ENCODE peak calls at places on chromosomes 11 and 22, in eight cellular contexts. H is fibroblast of mammary gland; W is NCI-H774; U is HEK293T; O is T-cell; N is naive thymus-derived CD8-positive, alpha-beta T cell; D is AG08395; L is stimulated activated naive CD8-positive, alpha-beta T cell treated with anti-CD3 and anti-CD28 coated beads, Interleukin-15, amount 100 ng/mL, for 72 hours. V is an unnamed sample.

GRCh38 chr11:101096036-101096704 is 33.4 kb downstream of the PGR start:
- DNase-seq in H (peak), D (no peak), N (no peak), W (no peak), U (no peak), L (no peak), O (no peak), V (no peak)

GRCh38 chr11:9060700-9061111 is 30.7 kb downstream of the SCUBE2 start:
- DNase-seq in H (peak), O (no peak), U (peak), L (peak), W (no peak), N (no peak), D (no peak), V (no peak)

GRCh38 chr11:94058630-94059029 is 37.5 kb downstream of the HEPHL1 start:
- DNase-seq in H (no peak), U (no peak), L (no peak), W (no peak), D (no peak), N (no peak), O (no peak), V (no peak)

GRCh38 chr11:64803846-64804345 is 882 bp upstream of the MAP4K2 start:
- DNase-seq in D (no peak), L (no peak), O (no peak), U (no peak), W (peak), H (no peak), N (no peak), V (no peak)

GRCh38 chr11:111933872-111934271 is 3.3 kb upstream of the DIXDC1 start:
- DNase-seq in U (no peak), N (no peak), W (no peak), L (no peak), H (no peak), O (no peak), D (no peak), V (no peak)

GRCh38 chr11:71300187-71300586 is 47.8 kb upstream of the SHANK2 start:
- DNase-seq in D (no peak), U (no peak), L (no peak), W (no peak), O (no peak), H (no peak), N (no peak), V (no peak)

GRCh38 chr11:14773755-14774154 is 118.3 kb downstream of the CYP2R1 start:
- DNase-seq in U (no peak), W (no peak), H (peak), N (no peak), O (no peak), L (no peak), D (no peak), V (no peak)

GRCh38 chr11:65169164-65169641 is 830 bp upstream of the SPDYC start:
- DNase-seq in N (no peak), D (no peak), W (no peak), O (no peak), L (no peak), U (no peak), H (no peak), V (no peak)

GRCh38 chr11:74147199-74147929 is 23.4 kb downstream of the C2CD3 start:
- DNase-seq in O (no peak), W (no peak), H (peak), D (no peak), L (no peak), U (no peak), N (no peak), V (no peak)

GRCh38 chr11:64058494-64058893 is 22.8 kb downstream of the FLRT1 start:
- DNase-seq in W (no peak), O (no peak), N (no peak), L (no peak), U (no peak), H (no peak), D (no peak), V (peak)

GRCh38 chr11:35237860-35238715 is 99.1 kb downstream of the CD44 start:
- DNase-seq in D (no peak), O (peak), U (peak), H (peak), L (peak), W (peak), N (peak), V (peak)

GRCh38 chr22:19795617-19796008 is 35.0 kb downstream of the TBX1 start:
- DNase-seq in D (peak), O (no peak), U (no peak), N (peak), L (no peak), W (no peak), H (peak), V (no peak)

GRCh38 chr11:35484435-35484834 is 41.0 kb downstream of the PAMR1 start:
- DNase-seq in U (no peak), N (no peak), L (no peak), D (peak), O (no peak), H (peak), W (no peak), V (no peak)

GRCh38 chr22:24883426-24883825 is 63.1 kb downstream of the LHFPL7 start:
- DNase-seq in U (no peak), O (no peak), W (no peak), N (no peak), L (no peak), D (no peak), H (no peak), V (no peak)

GRCh38 chr22:43012390-43012789 is 2.6 kb downstream of the PACSIN2 start:
- DNase-seq in D (no peak), O (no peak), N (no peak), U (no peak), L (no peak), W (no peak), H (no peak), V (no peak)

GRCh38 chr22:22391543-22391942 is 117.0 kb downstream of the ZNF280B start:
- DNase-seq in N (no peak), H (no peak), O (no peak), W (no peak), L (no peak), U (no peak), D (no peak), V (no peak)

GRCh38 chr11:100637706-100638105 is 49.4 kb upstream of the ARHGAP42 start:
- DNase-seq in L (no peak), H (no peak), U (no peak), D (no peak), W (no peak), N (no peak), O (no peak), V (no peak)

GRCh38 chr11:16678466-16679116 is 59.9 kb upstream of the C11orf58 start:
- DNase-seq in D (no peak), O (no peak), W (no peak), L (no peak), H (no peak), U (no peak), N (no peak), V (no peak)

GRCh38 chr11:64896448-64897022 is 18.1 kb upstream of the EHD1 start:
- DNase-seq in U (no peak), O (no peak), L (no peak), H (no peak), D (no peak), N (no peak), W (no peak), V (no peak)

GRCh38 chr22:20459152-20459542 is 21.5 kb upstream of the SCARF2 start:
- DNase-seq in N (no peak), H (no peak), U (no peak), L (no peak), O (no peak), W (no peak), D (no peak), V (no peak)

GRCh38 chr11:102047305-102047924 is at the start of gene CFAP300:
- DNase-seq in D (peak), N (peak), U (peak), W (peak), O (no peak), H (peak), L (peak), V (peak)

GRCh38 chr11:255176-255575 is 18.4 kb downstream of the PSMD13 start:
- DNase-seq in W (no peak), L (no peak), U (no peak), D (no peak), N (no peak), O (no peak), H (peak), V (no peak)

GRCh38 chr22:50672471-50673230 is at the start of gene SHANK3:
- DNase-seq in W (no peak), N (no peak), D (peak), U (peak), L (no peak), O (no peak), H (no peak), V (no peak)

GRCh38 chr22:48760481-48761238 is 1067.0 kb downstream of the BRD1 start:
- DNase-seq in O (no peak), D (no peak), L (no peak), H (no peak), U (no peak), W (no peak), N (peak), V (no peak)

GRCh38 chr11:107970049-107970448 is 38.6 kb upstream of the CUL5 start:
- DNase-seq in L (no peak), N (no peak), W (no peak), D (no peak), U (no peak), O (no peak), H (no peak), V (no peak)

GRCh38 chr11:126561327-126561893 is 205.9 kb downstream of the ST3GAL4 start:
- DNase-seq in U (peak), N (peak), H (peak), W (no peak), L (peak), O (no peak), D (peak), V (no peak)

GRCh38 chr11:48054994-48055291 is 74.6 kb downstream of the PTPRJ start:
- DNase-seq in L (no peak), H (no peak), N (no peak), W (no peak), O (no peak), D (no peak), U (no peak), V (no peak)

GRCh38 chr11:94537051-94537600 is 6.6 kb upstream of the FUT4 start:
- DNase-seq in L (no peak), O (no peak), W (no peak), H (peak), U (no peak), D (peak), N (no peak), V (no peak)

GRCh38 chr11:36131719-36132349 is 157.4 kb downstream of the COMMD9 start:
- DNase-seq in D (peak), W (peak), U (peak), H (peak), O (no peak), N (no peak), L (peak), V (no peak)

V was measured in COR-L47.